ENCODE peak calls at places on chromosomes 12 and 14, in five cellular contexts. S is fibroblast of lung, R is PC-9, F is GM06990, B is vagina. T is an unnamed sample.

GRCh38 chr14:79256311-79256879 is 954.9 kb downstream of the DIO2 start:
- DNase-seq in S (no peak), R (no peak), F (no peak), B (no peak), T (no peak)

GRCh38 chr14:27553820-27554219 is 956.0 kb upstream of the NOVA1 start:
- DNase-seq in B (no peak), R (no peak), F (no peak), S (peak), T (no peak)

GRCh38 chr14:33465952-33466700 is 484.7 kb downstream of the EGLN3 start:
- DNase-seq in B (no peak), F (no peak), S (peak), R (peak), T (no peak)

GRCh38 chr14:103293465-103293864 is 40.6 kb upstream of the EIF5 start:
- DNase-seq in S (no peak), R (no peak), B (no peak), F (no peak), T (no peak)

GRCh38 chr14:22471545-22472121 is 117.4 kb downstream of the DAD1 start:
- DNase-seq in B (no peak), S (peak), F (no peak), R (no peak), T (no peak)

GRCh38 chr12:54159549-54159948 is 29.2 kb downstream of the SMUG1 start:
- DNase-seq in R (no peak), S (no peak), F (no peak), B (no peak), T (no peak)

GRCh38 chr12:47889040-47889439 is 15.8 kb downstream of the VDR start:
- DNase-seq in F (no peak), R (no peak), B (no peak), S (no peak), T (peak)

GRCh38 chr12:32198555-32198954 is 91.9 kb downstream of the BICD1 start:
- DNase-seq in S (peak), B (no peak), R (no peak), F (no peak), T (no peak)

GRCh38 chr12:120263725-120264040 is 1.8 kb downstream of the PXN start:
- DNase-seq in F (no peak), R (no peak), S (no peak), B (no peak), T (no peak)

GRCh38 chr12:101823891-101824290 is 6.9 kb downstream of the GNPTAB start:
- DNase-seq in F (peak), R (no peak), B (no peak), S (peak), T (peak)

GRCh38 chr12:63964301-63964700 is 119.8 kb downstream of the SRGAP1 start:
- DNase-seq in R (no peak), B (no peak), F (no peak), S (no peak), T (no peak)

GRCh38 chr12:107277850-107278249 is 184.5 kb upstream of the CRY1 start:
- DNase-seq in S (peak), F (no peak), R (no peak), B (no peak), T (no peak)

GRCh38 chr14:49920935-49921334 is 28.1 kb downstream of the ARF6 start:
- DNase-seq in S (no peak), F (no peak), B (no peak), R (no peak), T (no peak)

GRCh38 chr12:120314220-120314619 is 12.1 kb downstream of the SIRT4 start:
- DNase-seq in R (no peak), S (no peak), B (no peak), F (no peak), T (no peak)

GRCh38 chr12:3520711-3521110 is 29.7 kb downstream of the PRMT8 start:
- DNase-seq in S (no peak), B (no peak), R (no peak), F (no peak), T (no peak)

GRCh38 chr12:774051-774614 is 21.8 kb downstream of the WNK1 start:
- DNase-seq in S (no peak), B (no peak), F (no peak), R (no peak), T (no peak)

GRCh38 chr14:104092931-104093365 is 7.4 kb downstream of the ASPG start:
- DNase-seq in B (no peak), R (no peak), F (no peak), S (no peak), T (no peak)

GRCh38 chr12:58309806-58310205 is 368.4 kb downstream of the ATP23 start:
- DNase-seq in B (no peak), S (no peak), R (no peak), F (no peak), T (no peak)

GRCh38 chr12:93979189-93979588 is 169.2 kb upstream of the PLXNC1 start:
- DNase-seq in B (no peak), S (peak), F (no peak), R (no peak), T (peak)

DNA sequence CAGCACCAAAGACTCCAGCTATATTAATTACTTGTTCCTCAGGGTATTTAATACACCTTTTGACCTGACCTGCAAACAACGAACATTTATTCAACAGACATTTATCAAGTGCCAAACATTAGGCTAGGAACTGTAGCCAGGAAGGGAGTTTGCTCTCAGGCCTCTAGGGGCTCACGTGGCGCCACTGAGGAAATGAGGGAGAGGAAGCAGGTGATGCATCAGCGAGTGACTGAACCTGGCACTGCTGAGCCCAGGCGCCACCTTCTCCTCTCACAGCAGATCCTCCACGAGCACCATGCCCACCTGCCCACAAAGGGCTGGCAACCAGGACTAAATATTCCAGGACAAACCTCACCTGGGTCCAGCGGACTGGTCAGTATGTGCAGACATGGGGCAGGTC is 50.2 kb downstream of the SETD3 start:
- DNase-seq in R (no peak), S (no peak), B (peak), F (no peak), T (peak)
- TF ChIP-seq CTCF in R (no peak), S (peak), B (no peak), F (peak), T (no peak)

DNA sequence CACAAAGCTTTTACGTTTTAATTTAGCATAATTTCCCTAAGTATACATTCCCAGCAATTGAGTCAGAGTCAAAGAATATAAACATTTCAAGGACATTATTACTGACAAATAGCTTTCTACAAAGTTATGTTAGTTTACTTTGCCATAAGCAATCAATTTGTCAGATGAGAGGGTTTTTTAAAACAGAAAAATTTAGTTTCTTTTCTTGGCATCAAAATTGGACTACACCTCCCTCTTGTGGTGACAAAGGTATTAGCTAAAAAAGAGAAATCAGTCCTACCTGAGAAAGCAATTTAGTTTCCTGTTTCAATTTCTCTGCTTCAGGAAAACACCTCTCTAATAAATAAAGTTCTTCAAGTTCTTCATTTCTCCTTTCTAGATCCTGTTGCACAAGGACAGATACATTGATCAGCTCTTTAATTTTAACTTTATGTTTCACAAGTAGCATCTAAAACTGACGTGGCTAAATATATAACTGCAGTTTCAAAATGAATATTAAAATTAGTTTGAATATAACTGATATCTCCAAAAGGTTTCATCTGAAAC is 39.9 kb downstream of the DNAI7 start:
- DNase-seq in F (peak), S (peak), B (no peak), R (no peak), T (no peak)
- TF ChIP-seq CTCF in F (peak), S (peak), B (peak), R (peak), T (peak)

GRCh38 chr12:70583251-70583650 is 54.0 kb downstream of the PTPRB start:
- DNase-seq in R (no peak), F (no peak), B (no peak), S (no peak), T (no peak)
- TF ChIP-seq CTCF in R (no peak), F (no peak), B (no peak), S (no peak), T (no peak)

GRCh38 chr12:132710422-132711168 is at the start of gene PGAM5:
- DNase-seq in B (no peak), F (peak), R (peak), S (peak), T (peak)

GRCh38 chr12:132707241-132707640 is 3.4 kb upstream of the PGAM5 start:
- DNase-seq in R (no peak), B (no peak), F (no peak), S (no peak), T (no peak)

GRCh38 chr12:132711169-132711843 is 664 bp downstream of the PGAM5 start:
- DNase-seq in B (no peak), F (peak), S (peak), R (peak), T (peak)

GRCh38 chr12:132708150-132708549 is 2.5 kb upstream of the PGAM5 start:
- DNase-seq in R (no peak), B (no peak), F (no peak), S (no peak), T (no peak)

GRCh38 chr12:132710062-132710421 is 600 bp upstream of the PGAM5 start:
- DNase-seq in F (no peak), B (no peak), S (no peak), R (no peak), T (no peak)
- TF ChIP-seq CTCF in F (no peak), B (no peak), S (no peak), R (no peak), T (no peak)

T was measured in activated CD8-positive, alpha-beta T cell treated with anti-CD3 and anti-CD28 coated beads for 36 hours.